ENCODE peak calls at places on chromosomes 3 and 15, in nine cellular contexts. Z is lower leg skin, B is brain microvascular endothelial cell, G is left ventricle myocardium inferior, S is cardiac muscle cell, P is cardiac fibroblast, C is A549, U is fibroblast of lung, O is fibroblast of pulmonary artery. F is an unnamed sample.

GRCh38 chr3:142281474-142281873 is 56.1 kb upstream of the GK5 start:
- DNase-seq in S (no peak), U (no peak), C (no peak), B (no peak), Z (no peak), P (no peak), G (no peak), O (peak; percentile 11), F (no peak)

GRCh38 chr3:196740476-196741400 is 1.1 kb downstream of the PAK2 start:
- DNase-seq in Z (peak; percentile 21), U (peak; percentile 54), O (peak; percentile 62), G (peak; percentile 17), B (peak; percentile 42), C (no peak), S (peak; percentile 72), P (peak; percentile 67), F (no peak)

GRCh38 chr15:93158104-93158503 is 69.1 kb upstream of the RGMA start:
- DNase-seq in S (no peak), P (no peak), U (no peak), B (no peak), Z (no peak), O (no peak), C (no peak), G (no peak), F (no peak)

GRCh38 chr3:16978234-16978920 is 93.6 kb downstream of the PLCL2 start:
- DNase-seq in C (no peak), S (no peak), B (peak; percentile 20), G (no peak), O (no peak), P (no peak), U (peak; percentile 55), Z (no peak), F (no peak)

GRCh38 chr3:58585005-58585786 is 8.0 kb upstream of the FAM107A start:
- DNase-seq in Z (peak; percentile 77), O (peak; percentile 80), S (peak; percentile 74), C (peak; percentile 91), P (peak; percentile 77), G (peak; percentile 89), U (peak; percentile 62), B (peak; percentile 52), F (no peak)

GRCh38 chr15:47988564-47988963 is 132.2 kb upstream of the SLC24A5 start:
- DNase-seq in B (no peak), P (no peak), G (no peak), O (no peak), S (no peak), U (no peak), Z (no peak), C (no peak), F (no peak)

GRCh38 chr3:149536429-149536828 is 61.9 kb downstream of the TM4SF4 start:
- DNase-seq in B (peak; percentile 37), Z (no peak), G (peak; percentile 73), O (peak; percentile 69), S (peak; percentile 85), P (peak; percentile 73), U (peak; percentile 76), C (no peak), F (no peak)

GRCh38 chr15:37574985-37575384 is 359.5 kb upstream of the TMCO5A start:
- DNase-seq in B (no peak), C (no peak), U (no peak), S (no peak), G (no peak), Z (no peak), O (no peak), P (no peak), F (no peak)

GRCh38 chr15:82709421-82710207 is at the start of gene AP3B2:
- DNase-seq in G (peak; percentile 66), P (peak; percentile 76), Z (peak; percentile 51), S (peak; percentile 87), B (peak; percentile 14), O (peak; percentile 70), C (peak; percentile 86), U (peak; percentile 55), F (peak; percentile 1)

GRCh38 chr3:132222868-132223538 is 94.2 kb upstream of the ACP3 start:
- DNase-seq in U (no peak), C (no peak), B (no peak), S (no peak), G (no peak), O (no peak), P (peak; percentile 10), Z (no peak), F (peak; percentile 97)

GRCh38 chr3:48268936-48269551 is 28.1 kb downstream of the ZNF589 start:
- DNase-seq in C (no peak), B (no peak), O (no peak), P (peak; percentile 9), G (no peak), U (peak; percentile 42), S (no peak), Z (peak; percentile 28), F (no peak)

GRCh38 chr3:25412269-25412668 is 15.8 kb upstream of the RARB start:
- DNase-seq in S (no peak), G (no peak), C (no peak), P (no peak), O (peak; percentile 34), U (peak; percentile 37), Z (no peak), B (peak; percentile 51), F (no peak)

GRCh38 chr3:119630562-119631329 is 29.6 kb downstream of the POPDC2 start:
- DNase-seq in U (peak; percentile 83), Z (no peak), S (no peak), C (no peak), O (peak; percentile 77), B (peak; percentile 43), P (peak; percentile 66), G (no peak), F (no peak)

DNA sequence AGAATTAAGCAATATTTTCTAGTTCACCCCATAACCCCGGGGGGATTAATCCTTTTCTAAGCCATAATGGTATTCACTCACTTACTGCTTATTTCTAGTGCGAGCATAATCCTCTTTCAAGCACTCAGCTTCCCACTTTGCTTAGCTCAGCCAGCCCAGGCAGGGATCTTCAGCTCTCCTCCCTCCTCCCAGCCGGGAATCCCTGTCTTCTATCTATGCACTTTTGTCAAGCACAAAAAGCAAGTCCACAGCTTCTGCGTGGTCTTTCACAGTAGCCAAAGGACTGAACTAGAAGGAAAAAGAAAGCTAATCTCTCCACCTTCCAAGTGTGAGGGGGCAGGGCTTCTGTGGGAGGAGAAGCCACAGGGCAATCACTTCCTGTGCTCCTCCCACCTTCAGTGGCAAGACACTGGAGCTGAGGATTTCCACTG is 62.8 kb downstream of the PEX5L start:
- DNase-seq in G (no peak), Z (no peak), U (no peak), B (no peak), C (no peak), P (no peak), S (peak; percentile 11), O (no peak), F (no peak)
- H3K4me3 ChIP-seq in G (no peak overlapping the region), Z (no peak overlapping the region), U (peak overlapping the region; percentile 32), B (no peak overlapping the region), C (no peak overlapping the region), P (no peak overlapping the region), S (no peak overlapping the region), O (no peak overlapping the region), F (peak overlapping the region; percentile 34)

DNA sequence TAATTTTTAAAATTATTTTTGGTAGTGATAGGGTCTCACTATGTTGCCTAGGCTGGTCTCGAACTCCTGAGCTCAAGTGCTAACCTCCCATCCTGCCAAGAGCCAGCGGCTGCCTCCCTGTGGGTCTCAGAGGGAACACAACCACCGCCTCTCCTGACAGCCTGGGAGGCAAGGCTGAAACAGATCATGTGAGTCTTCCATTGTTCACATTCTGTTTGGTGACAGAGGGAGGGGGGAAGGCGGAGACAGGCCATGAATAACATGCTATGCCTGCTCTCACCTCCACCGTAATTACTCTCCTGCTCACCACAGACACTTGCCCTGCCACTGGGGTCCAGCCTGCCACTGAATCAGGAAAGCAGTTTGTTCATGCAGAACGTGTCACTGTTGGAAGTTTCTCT is 78.3 kb upstream of the RASGRF1 start:
- DNase-seq in U (peak; percentile 3), O (peak; percentile 64), Z (no peak), G (peak; percentile 45), C (no peak), P (peak; percentile 55), B (peak; percentile 17), S (peak; percentile 72), F (peak; percentile 35)
- TF ChIP-seq CTCF in U (no peak), O (peak; percentile 25), Z (no peak), G (peak; percentile 39), C (no peak), P (peak; percentile 20), B (peak; percentile 25), S (no peak), F (peak; percentile 49)

GRCh38 chr3:126181398-126181725 is 976 bp upstream of the ALDH1L1 start:
- DNase-seq in S (no peak), Z (no peak), P (no peak), O (no peak), U (no peak), B (no peak), G (no peak), C (no peak), F (no peak)

GRCh38 chr3:126186749-126187148 is 6.4 kb upstream of the ALDH1L1 start:
- DNase-seq in S (no peak), P (no peak), U (no peak), B (no peak), Z (no peak), G (no peak), O (no peak), C (no peak), F (no peak)

GRCh38 chr3:126187920-126188319 is 7.5 kb upstream of the ALDH1L1 start:
- DNase-seq in G (no peak), S (no peak), Z (no peak), C (no peak), O (no peak), B (no peak), U (no peak), P (no peak), F (no peak)

GRCh38 chr3:126186271-126186670 is 5.9 kb upstream of the ALDH1L1 start:
- DNase-seq in Z (no peak), B (no peak), O (no peak), C (no peak), P (no peak), S (no peak), U (no peak), G (no peak), F (no peak)

DNA sequence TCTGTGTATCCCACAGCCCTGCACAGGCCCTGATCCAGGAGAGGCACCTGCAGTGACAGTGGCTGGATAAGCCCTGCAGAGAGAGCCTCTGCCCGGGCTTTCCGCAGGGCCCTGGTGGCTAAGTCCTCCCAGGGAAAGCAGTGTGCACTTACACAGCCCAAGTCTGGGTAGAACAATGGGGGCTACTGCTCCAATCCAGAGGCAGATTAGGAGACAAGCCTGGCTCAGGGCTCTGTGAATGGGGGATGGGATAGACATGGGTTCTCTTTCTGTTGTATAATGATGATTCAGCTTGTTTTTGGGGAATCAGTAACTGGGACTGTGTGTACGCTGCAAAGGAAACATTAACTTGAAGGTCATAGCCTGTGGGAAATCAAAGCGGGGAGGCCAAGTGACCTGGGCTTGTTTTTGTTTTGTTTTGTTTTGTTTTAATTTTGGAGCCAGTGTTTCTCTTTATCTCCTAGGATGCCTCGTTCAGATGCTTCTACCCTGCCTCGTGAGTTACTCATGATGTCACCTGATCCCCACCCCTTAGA is 4.1 kb upstream of the ALDH1L1 start:
- DNase-seq in B (no peak), O (no peak), C (no peak), U (no peak), S (no peak), G (no peak), Z (no peak), P (no peak), F (no peak)
- H3K4me3 ChIP-seq in B (no peak overlapping the region), O (no peak overlapping the region), C (no peak overlapping the region), U (no peak overlapping the region), S (no peak overlapping the region), G (no peak overlapping the region), Z (no peak overlapping the region), P (no peak overlapping the region), F (no peak overlapping the region)

GRCh38 chr3:140974900-140975299 is 33.3 kb downstream of the SLC25A36 start:
- DNase-seq in U (no peak), S (no peak), O (no peak), Z (no peak), C (no peak), B (no peak), G (no peak), P (no peak), F (no peak)

GRCh38 chr3:140972833-140973232 is 31.2 kb downstream of the SLC25A36 start:
- DNase-seq in Z (no peak), O (peak; percentile 35), S (no peak), P (peak; percentile 43), U (peak; percentile 16), C (no peak), G (no peak), B (no peak), F (no peak)
- TF ChIP-seq CTCF in Z (no peak), O (peak; percentile 44), S (peak; percentile 50), P (peak; percentile 34), U (peak; percentile 46), C (peak; percentile 47), G (peak; percentile 51), B (peak; percentile 12), F (peak; percentile 38)